ENCODE peak calls at places on chromosomes 3 and 15, in seven cellular contexts. X is PC-9, U is PC-3, Z is HCT116, K is ovary, N is cardiac muscle cell, Y is tibial artery. L is an unnamed sample. For H3K4me1 and H3K27me3, the result is how much of the 10 kb centered on the place peaks cover.

GRCh38 chr15:76058714-76059319 is 968 bp upstream of the TMEM266 start:
- DNase-seq in X (no peak), U (peak), Z (no peak), K (no peak), N (peak), Y (no peak), L (no peak)

GRCh38 chr3:29153811-29154210 is 127.1 kb upstream of the RBMS3 start:
- DNase-seq in X (no peak), U (no peak), Z (no peak), K (no peak), N (peak), Y (no peak), L (no peak)

GRCh38 chr3:112811917-112812660 is 34.6 kb downstream of the CD200R1L start:
- DNase-seq in X (no peak), U (no peak), Z (no peak), K (no peak), N (no peak), Y (no peak), L (no peak)

GRCh38 chr3:189202583-189202982 is 30.8 kb downstream of the TPRG1 start:
- DNase-seq in X (no peak), U (no peak), Z (no peak), K (no peak), N (no peak), Y (no peak), L (no peak)

GRCh38 chr3:86828751-86829150 is 162.2 kb downstream of the VGLL3 start:
- DNase-seq in X (no peak), U (no peak), Z (no peak), K (no peak), N (no peak), Y (no peak), L (no peak)

GRCh38 chr3:186365202-186365974 is 3.4 kb upstream of the DGKG start:
- DNase-seq in X (no peak), U (peak), Z (no peak), K (no peak), N (no peak), Y (peak), L (no peak)

GRCh38 chr15:33115191-33115861 is 79.2 kb downstream of the FMN1 start:
- DNase-seq in X (no peak), U (no peak), Z (no peak), K (no peak), N (no peak), Y (no peak), L (no peak)

GRCh38 chr15:67809866-67810265 is 15.4 kb upstream of the SKOR1 start:
- DNase-seq in X (no peak), U (no peak), Z (no peak), K (no peak), N (no peak), Y (no peak), L (no peak)

GRCh38 chr3:141337523-141337854 is 30.8 kb upstream of the ZBTB38 start:
- DNase-seq in X (no peak), U (no peak), Z (no peak), K (no peak), N (no peak), Y (no peak), L (no peak)

GRCh38 chr3:38001456-38002081 is 11.0 kb downstream of the VILL start:
- DNase-seq in X (peak), U (peak), Z (no peak), K (no peak), N (no peak), Y (peak), L (no peak)

GRCh38 chr3:48034000-48034516 is 17.8 kb upstream of the MAP4 start:
- DNase-seq in X (no peak), U (peak), Z (peak), K (no peak), N (peak), Y (no peak), L (no peak)

GRCh38 chr3:48505146-48505545 is 1.2 kb upstream of the SHISA5 start:
- DNase-seq in X (no peak), U (no peak), Z (no peak), K (no peak), N (no peak), Y (no peak), L (no peak)

GRCh38 chr15:45829336-45830153 is 194.7 kb downstream of the SQOR start:
- DNase-seq in X (no peak), U (no peak), Z (no peak), K (no peak), N (no peak), Y (no peak), L (no peak)

GRCh38 chr3:105656607-105657504 is 212.0 kb downstream of the CBLB start:
- DNase-seq in X (no peak), U (no peak), Z (no peak), K (no peak), N (no peak), Y (no peak), L (no peak)

GRCh38 chr15:26113296-26113695 is 250.2 kb upstream of the ATP10A start:
- DNase-seq in X (no peak), U (no peak), Z (no peak), K (no peak), N (no peak), Y (no peak), L (no peak)

GRCh38 chr3:46214751-46215352 is 6.7 kb upstream of the CCR1 start:
- DNase-seq in X (peak), U (peak), Z (no peak), K (no peak), N (no peak), Y (no peak), L (no peak)

GRCh38 chr3:53171827-53172505 is 11.0 kb downstream of the PRKCD start:
- DNase-seq in X (no peak), U (no peak), Z (no peak), K (no peak), N (no peak), Y (no peak), L (no peak)

GRCh38 chr15:31399544-31400171 is 73.0 kb downstream of the KLF13 start:
- DNase-seq in X (no peak), U (no peak), Z (no peak), K (no peak), N (peak), Y (no peak), L (no peak)

GRCh38 chr3:111768076-111768475 is 91.0 kb upstream of the PHLDB2 start:
- DNase-seq in X (no peak), U (no peak), Z (no peak), K (no peak), N (no peak), Y (no peak), L (no peak)

GRCh38 chr15:32033186-32033890 is 3.0 kb downstream of the CHRNA7 start:
- DNase-seq in X (no peak), U (no peak), Z (no peak), K (no peak), N (no peak), Y (no peak), L (no peak)

GRCh38 chr3:187040637-187041361 is 98.5 kb downstream of the RPL39L start:
- DNase-seq in X (no peak), U (peak), Z (no peak), K (no peak), N (peak), Y (no peak), L (no peak)

GRCh38 chr3:52121813-52122212 is 32.4 kb downstream of the POC1A start:
- DNase-seq in X (no peak), U (no peak), Z (no peak), K (no peak), N (no peak), Y (no peak), L (no peak)

GRCh38 chr15:29674661-29675533 is 147.4 kb downstream of the TJP1 start:
- DNase-seq in X (peak), U (peak), Z (no peak), K (no peak), N (peak), Y (no peak), L (no peak)

GRCh38 chr15:69031013-69032001 is 16.8 kb downstream of the NOX5 start:
- DNase-seq in X (peak), U (peak), Z (peak), K (no peak), N (peak), Y (no peak), L (no peak)

GRCh38 chr15:90644526-90644925 is 72.6 kb upstream of the BLM start:
- DNase-seq in X (no peak), U (no peak), Z (no peak), K (no peak), N (no peak), Y (peak), L (no peak)

GRCh38 chr15:90643301-90643632 is 73.9 kb upstream of the BLM start:
- DNase-seq in X (no peak), U (no peak), Z (no peak), K (no peak), N (no peak), Y (no peak), L (no peak)

GRCh38 chr15:90641581-90642463 is 75.3 kb upstream of the BLM start:
- DNase-seq in X (no peak), U (no peak), Z (no peak), K (no peak), N (no peak), Y (peak), L (no peak)

GRCh38 chr15:90640862-90641261 is 76.3 kb upstream of the BLM start:
- DNase-seq in X (no peak), U (no peak), Z (no peak), K (no peak), N (no peak), Y (peak), L (no peak)

GRCh38 chr15:90642464-90643300 is 74.5 kb upstream of the BLM start:
- DNase-seq in X (no peak), U (no peak), Z (no peak), K (no peak), N (no peak), Y (peak), L (no peak)
- H3K4me1 ChIP-seq in X (under half), U (under half), Z (under half), K (under half), N (under half), Y (under half), L (under half)

DNA sequence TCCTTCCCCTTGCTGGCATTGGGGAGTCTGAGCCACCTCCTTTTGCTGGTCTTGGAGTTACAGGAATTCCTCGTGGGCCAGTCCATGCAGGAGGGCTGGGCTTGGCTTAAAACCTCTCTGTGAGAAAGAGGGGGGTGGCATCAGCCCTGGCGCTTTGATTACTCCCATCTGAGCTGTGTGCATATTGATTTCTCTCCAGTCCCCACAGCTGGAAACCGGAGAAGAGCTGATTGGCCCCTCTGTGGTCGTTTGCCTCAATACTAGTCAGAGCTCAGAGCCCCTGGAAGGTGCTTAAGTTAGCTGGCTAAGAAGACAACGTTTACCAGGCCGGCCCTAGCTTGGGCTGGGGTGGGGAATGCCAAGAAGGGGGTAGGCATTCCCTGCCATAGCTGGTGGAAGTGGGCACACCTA is 4.0 kb upstream of the RASGRF1 start:
- DNase-seq in X (no peak), U (no peak), Z (no peak), K (no peak), N (no peak), Y (peak), L (no peak)
- H3K27me3 ChIP-seq in X (under half), U (under half), Z (half or more), K (under half), N (half or more), Y (half or more), L (under half)

GRCh38 chr3:4751057-4752051 is 227.9 kb upstream of the BHLHE40 start:
- DNase-seq in X (peak), U (peak), Z (no peak), K (peak), N (peak), Y (no peak), L (no peak)
- H3K27ac ChIP-seq in X (peak), U (peak), Z (no peak), K (peak), N (no peak), Y (peak), L (peak)

GRCh38 chr3:8517490-8517889 is 15.9 kb downstream of the LMCD1 start:
- DNase-seq in X (no peak), U (peak), Z (no peak), K (no peak), N (no peak), Y (no peak), L (no peak)

GRCh38 chr3:8518138-8518537 is 16.5 kb downstream of the LMCD1 start:
- DNase-seq in X (no peak), U (no peak), Z (no peak), K (no peak), N (peak), Y (no peak), L (no peak)

GRCh38 chr3:8520816-8521415 is 19.3 kb downstream of the LMCD1 start:
- DNase-seq in X (no peak), U (no peak), Z (no peak), K (no peak), N (no peak), Y (no peak), L (no peak)

GRCh38 chr3:8519156-8519555 is 17.5 kb downstream of the LMCD1 start:
- DNase-seq in X (no peak), U (peak), Z (no peak), K (no peak), N (peak), Y (no peak), L (no peak)

DNA sequence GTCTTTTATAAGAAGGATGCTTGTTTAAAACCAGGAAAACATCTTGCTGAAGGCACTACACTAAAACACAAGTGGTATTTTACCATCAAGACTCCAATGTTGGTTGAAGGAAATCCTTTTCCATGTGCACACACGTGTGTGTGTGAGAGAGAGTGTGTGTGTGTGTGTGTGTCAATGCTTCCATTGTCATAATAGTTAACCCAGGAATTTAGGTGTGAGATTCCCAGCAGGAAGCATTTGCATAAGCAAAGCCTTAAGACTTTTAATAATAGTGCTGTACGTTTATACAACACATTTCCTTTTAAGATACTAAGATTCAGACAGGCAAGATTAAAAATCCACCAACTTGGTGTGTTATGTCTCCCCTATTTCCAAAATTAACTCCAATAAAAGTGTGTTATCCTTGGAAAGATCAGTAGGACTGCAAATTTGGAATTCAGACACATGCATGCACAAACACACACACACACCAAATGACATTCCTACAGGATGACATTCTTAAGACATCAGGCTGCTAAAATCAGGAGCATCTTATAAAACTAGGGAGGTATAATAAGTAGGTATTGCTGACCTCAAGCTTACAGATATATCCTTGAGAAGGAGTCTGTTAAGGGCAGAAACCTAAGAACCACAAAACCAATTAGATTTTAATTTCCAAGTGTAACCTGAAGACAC is 18.3 kb downstream of the LMCD1 start:
- DNase-seq in X (no peak), U (no peak), Z (no peak), K (no peak), N (no peak), Y (no peak), L (no peak)
- H3K4me1 ChIP-seq in X (under half), U (under half), Z (under half), K (under half), N (under half), Y (under half), L (under half)

DNA sequence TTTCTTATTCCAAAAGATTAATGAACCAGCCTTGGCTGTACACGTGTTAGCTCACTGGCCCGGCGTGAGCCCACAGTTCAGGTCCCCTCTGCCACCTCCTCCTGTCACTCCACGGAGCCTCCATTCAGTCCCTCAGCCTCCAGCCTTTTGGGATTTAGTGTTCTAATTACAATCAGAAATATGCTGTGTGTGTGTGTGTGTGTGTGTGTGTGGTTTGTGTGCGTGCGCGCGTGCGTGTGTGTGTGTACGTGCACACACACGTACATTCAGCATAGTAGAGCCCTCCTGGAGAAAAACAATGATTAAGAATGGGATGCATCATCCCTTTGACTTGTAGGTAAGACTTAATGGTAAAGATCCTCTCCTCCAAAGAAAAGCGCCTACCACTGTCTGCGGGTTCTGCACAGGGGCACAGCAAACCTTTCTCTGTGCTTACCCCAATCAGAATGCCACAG is 791 bp downstream of the CA12 start:
- DNase-seq in X (no peak), U (no peak), Z (no peak), K (no peak), N (no peak), Y (no peak), L (no peak)
- H3K27me3 ChIP-seq in X (under half), U (under half), Z (under half), K (under half), N (under half), Y (under half), L (under half)

GRCh38 chr15:48601095-48601494 is 44.4 kb downstream of the FBN1 start:
- DNase-seq in X (no peak), U (no peak), Z (no peak), K (no peak), N (no peak), Y (no peak), L (no peak)

GRCh38 chr15:48604567-48604966 is 40.9 kb downstream of the FBN1 start:
- DNase-seq in X (no peak), U (no peak), Z (no peak), K (no peak), N (peak), Y (no peak), L (no peak)

GRCh38 chr15:48603922-48604321 is 41.6 kb downstream of the FBN1 start:
- DNase-seq in X (no peak), U (no peak), Z (no peak), K (no peak), N (no peak), Y (no peak), L (no peak)

GRCh38 chr15:48602358-48603122 is 43.0 kb downstream of the FBN1 start:
- DNase-seq in X (no peak), U (peak), Z (no peak), K (no peak), N (peak), Y (no peak), L (no peak)

DNA sequence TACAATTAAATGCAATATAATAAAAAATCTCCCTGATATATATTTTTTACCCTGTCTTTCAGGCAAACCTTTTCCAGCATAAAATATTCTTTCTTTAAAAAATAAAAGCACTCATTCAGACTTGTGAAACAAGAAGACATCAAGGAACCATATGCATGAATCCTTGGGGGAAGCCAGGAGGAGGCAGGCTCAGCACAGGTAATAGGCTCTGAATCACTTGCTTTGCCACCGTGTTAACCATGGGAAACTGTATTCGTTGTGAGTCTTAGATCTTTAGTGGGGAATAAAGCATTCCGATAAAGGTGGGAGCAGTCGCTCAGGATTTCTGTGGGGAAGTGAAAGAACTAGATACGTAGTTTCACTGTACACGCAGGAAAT is 42.4 kb downstream of the FBN1 start:
- DNase-seq in X (no peak), U (peak), Z (no peak), K (no peak), N (peak), Y (no peak), L (no peak)
- H3K27ac ChIP-seq in X (no peak), U (no peak), Z (no peak), K (no peak), N (no peak), Y (peak), L (no peak)

L was measured in Panc1.